ENCODE peak calls at places on chromosomes 2 and 18, in nine cellular contexts. S, P, A, C, U, G, W, F and M are unnamed samples.
A peak's percentile ranks its signal among the peaks of the same experiment; 100 is the strongest.

GRCh38 chr2:80549901-80550300 is 245.3 kb upstream of the LRRTM1 start:
- DNase-seq in A (no peak), U (no peak), P (no peak), S (no peak), G (no peak), F (no peak), C (no peak), W (no peak), M (no peak)

GRCh38 chr2:51706220-51706619 is 674.3 kb upstream of the NRXN1 start:
- DNase-seq in C (no peak), S (no peak), U (no peak), F (no peak), W (no peak), G (no peak), A (no peak), P (no peak), M (no peak)

GRCh38 chr18:2823966-2824365 is 22.8 kb upstream of the EMILIN2 start:
- DNase-seq in C (no peak), G (no peak), A (no peak), P (no peak), S (no peak), W (no peak), F (no peak), U (no peak), M (no peak)

GRCh38 chr2:14905571-14905970 is 273.1 kb downstream of the LRATD1 start:
- DNase-seq in A (no peak), F (no peak), U (no peak), W (no peak), S (no peak), G (no peak), P (no peak), C (no peak), M (no peak)

GRCh38 chr2:128330583-128330982 is 11.9 kb upstream of the HS6ST1 start:
- DNase-seq in W (no peak), S (no peak), A (no peak), P (no peak), G (no peak), C (no peak), U (no peak), F (no peak), M (no peak)

GRCh38 chr2:42974697-42975357 is 182.4 kb upstream of the HAAO start:
- DNase-seq in U (peak; percentile 79), S (peak; percentile 93), P (peak; percentile 90), W (peak; percentile 83), F (peak; percentile 87), G (peak; percentile 60), A (peak; percentile 81), C (peak; percentile 29), M (peak; percentile 24)

GRCh38 chr18:3703732-3704176 is 253.8 kb downstream of the TGIF1 start:
- DNase-seq in C (no peak), W (peak; percentile 80), A (peak; percentile 84), P (peak; percentile 73), F (peak; percentile 58), U (peak; percentile 64), S (peak; percentile 75), G (peak; percentile 12), M (no peak)

GRCh38 chr2:230472619-230473018 is 56.6 kb downstream of the SP100 start:
- DNase-seq in W (peak; percentile 75), P (no peak), S (no peak), A (peak; percentile 43), C (no peak), F (no peak), G (no peak), U (no peak), M (no peak)

GRCh38 chr2:133884739-133885381 is 316.6 kb upstream of the NCKAP5 start:
- DNase-seq in W (peak; percentile 19), A (peak; percentile 14), U (no peak), F (no peak), P (no peak), G (no peak), C (no peak), S (no peak), M (no peak)

GRCh38 chr2:37302701-37303252 is 21.9 kb downstream of the PRKD3 start:
- DNase-seq in F (no peak), W (no peak), G (no peak), P (no peak), A (no peak), C (no peak), U (no peak), S (no peak), M (no peak)

GRCh38 chr2:65800998-65801397 is 368.6 kb upstream of the SPRED2 start:
- DNase-seq in U (no peak), P (no peak), W (peak; percentile 41), F (no peak), S (peak; percentile 45), G (no peak), A (peak; percentile 25), C (no peak), M (no peak)

GRCh38 chr18:830315-830901 is 18.4 kb upstream of the YES1 start:
- DNase-seq in F (no peak), P (no peak), G (peak; percentile 19), U (peak; percentile 51), A (peak; percentile 83), W (peak; percentile 73), S (no peak), C (peak; percentile 5), M (peak; percentile 4)

GRCh38 chr2:12493031-12493513 is 223.7 kb upstream of the TRIB2 start:
- DNase-seq in F (peak; percentile 84), W (peak; percentile 86), P (no peak), C (no peak), S (peak; percentile 76), A (peak; percentile 96), U (peak; percentile 44), G (no peak), M (no peak)

GRCh38 chr2:187403568-187404260 is 44.3 kb downstream of the CALCRL start:
- DNase-seq in P (no peak), U (peak; percentile 29), C (no peak), F (no peak), W (peak; percentile 37), S (no peak), A (peak; percentile 28), G (no peak), M (no peak)

GRCh38 chr2:10538224-10538894 is 90.2 kb upstream of the ODC1 start:
- DNase-seq in G (no peak), C (no peak), P (no peak), F (no peak), U (no peak), A (peak; percentile 25), W (peak; percentile 81), S (no peak), M (no peak)

GRCh38 chr2:212073360-212073759 is 465.2 kb downstream of the ERBB4 start:
- DNase-seq in C (no peak), A (no peak), W (no peak), G (no peak), F (no peak), P (no peak), U (no peak), S (no peak), M (no peak)

GRCh38 chr2:43073373-43073772 is 153.0 kb downstream of the ZFP36L2 start:
- DNase-seq in C (no peak), F (peak; percentile 58), U (peak; percentile 41), P (peak; percentile 39), W (peak; percentile 80), G (no peak), A (peak; percentile 57), S (peak; percentile 87), M (no peak)

GRCh38 chr2:46097714-46098480 is 199.3 kb upstream of the EPAS1 start:
- DNase-seq in C (no peak), A (peak; percentile 99), W (peak; percentile 97), U (peak; percentile 89), G (no peak), F (peak; percentile 59), S (peak; percentile 75), P (no peak), M (no peak)

GRCh38 chr2:201350879-201351278 is 6.3 kb downstream of the FLACC1 start:
- DNase-seq in S (no peak), W (no peak), C (no peak), P (no peak), G (no peak), U (no peak), A (no peak), F (no peak), M (no peak)

GRCh38 chr2:5694016-5694690 is 2.0 kb downstream of the SOX11 start:
- DNase-seq in P (no peak), F (no peak), C (no peak), U (no peak), A (peak; percentile 2), S (no peak), G (no peak), W (no peak), M (no peak)
- H3K27me3 ChIP-seq in P (peaks cover 60% of the 10 kb centered on the region), F (no peaks in the 10 kb centered on the region), C (peaks cover 4% of the 10 kb centered on the region), U (peaks cover 97% of the 10 kb centered on the region), A (no peaks in the 10 kb centered on the region), S (peaks cover 2% of the 10 kb centered on the region), G (peaks cover 3% of the 10 kb centered on the region), W (peaks cover 44% of the 10 kb centered on the region), M (peaks cover 13% of the 10 kb centered on the region)

GRCh38 chr2:177256026-177256425 is 8.5 kb downstream of the NFE2L2 start:
- DNase-seq in C (no peak), P (no peak), S (no peak), F (no peak), A (no peak), U (no peak), W (no peak), G (no peak), M (no peak)

GRCh38 chr2:177253704-177254103 is 10.8 kb downstream of the NFE2L2 start:
- DNase-seq in W (no peak), F (no peak), A (no peak), P (no peak), U (no peak), G (no peak), S (no peak), C (no peak), M (no peak)

GRCh38 chr2:177255227-177255601 is 9.3 kb downstream of the NFE2L2 start:
- DNase-seq in C (no peak), W (no peak), F (no peak), S (no peak), G (no peak), A (no peak), U (no peak), P (no peak), M (no peak)

GRCh38 chr2:177252808-177253531 is 11.6 kb downstream of the NFE2L2 start:
- DNase-seq in S (no peak), C (no peak), F (no peak), A (no peak), G (no peak), P (no peak), U (no peak), W (no peak), M (no peak)

GRCh38 chr2:177254433-177255226 is 9.9 kb downstream of the NFE2L2 start:
- DNase-seq in G (no peak), S (peak; percentile 62), F (no peak), A (peak; percentile 49), W (peak; percentile 37), P (peak; percentile 67), C (no peak), U (no peak), M (no peak)
- H3K4me1 ChIP-seq in G (peaks cover 95% of the 10 kb centered on the region), S (peaks cover 37% of the 10 kb centered on the region), F (peaks cover 25% of the 10 kb centered on the region), A (peaks cover 20% of the 10 kb centered on the region), W (peaks cover 39% of the 10 kb centered on the region), P (peaks cover 51% of the 10 kb centered on the region), C (peaks cover 94% of the 10 kb centered on the region), U (peaks cover 99% of the 10 kb centered on the region), M (peaks cover 41% of the 10 kb centered on the region)

GRCh38 chr2:96549967-96550786 is 13.6 kb downstream of the ARID5A start:
- DNase-seq in G (no peak), F (no peak), A (no peak), P (peak; percentile 95), C (no peak), U (no peak), S (peak; percentile 68), W (peak; percentile 20), M (no peak)
- H3K27me3 ChIP-seq in G (no peaks in the 10 kb centered on the region), F (no peaks in the 10 kb centered on the region), A (no peaks in the 10 kb centered on the region), P (no peaks in the 10 kb centered on the region), C (no peaks in the 10 kb centered on the region), U (no peaks in the 10 kb centered on the region), S (no peaks in the 10 kb centered on the region), W (no peaks in the 10 kb centered on the region), M (no peaks in the 10 kb centered on the region)

GRCh38 chr2:237701033-237701858 is 73.9 kb downstream of the LRRFIP1 start:
- DNase-seq in P (no peak), W (no peak), S (no peak), U (no peak), A (no peak), F (no peak), G (no peak), C (no peak), M (no peak)
- H3K4me1 ChIP-seq in P (peaks cover 29% of the 10 kb centered on the region), W (peaks cover 56% of the 10 kb centered on the region), S (peaks cover 47% of the 10 kb centered on the region), U (peaks cover 100% of the 10 kb centered on the region), A (peaks cover 69% of the 10 kb centered on the region), F (peaks cover 27% of the 10 kb centered on the region), G (peaks cover 99% of the 10 kb centered on the region), C (peaks cover 99% of the 10 kb centered on the region), M (peaks cover 92% of the 10 kb centered on the region)